ENCODE peak calls at places on chromosomes 7 and 10, in nine cellular contexts. T is choroid plexus epithelial cell, E is brain microvascular endothelial cell, I is stomach, O is right cardiac atrium, F is cardiac muscle cell, K is upper lobe of left lung, H is dorsolateral prefrontal cortex, Z is body of pancreas. A is an unnamed sample.

GRCh38 chr7:139775829-139776266 is 1.9 kb downstream of the HIPK2 start:
- DNase-seq in T (peak; percentile 93), E (peak; percentile 83), I (peak; percentile 80), O (peak; percentile 57), F (peak; percentile 78), K (peak; percentile 69), H (peak; percentile 66), Z (peak; percentile 73), A (peak; percentile 52)

GRCh38 chr7:7399707-7400106 is 136.0 kb downstream of the COL28A1 start:
- DNase-seq in T (peak; percentile 3), E (no peak), I (peak; percentile 49), O (no peak), F (no peak), K (peak; percentile 53), H (no peak), Z (no peak), A (no peak)

GRCh38 chr7:133815677-133816210 is 311.4 kb upstream of the LRGUK start:
- DNase-seq in T (peak; percentile 31), E (no peak), I (no peak), O (no peak), F (no peak), K (no peak), H (no peak), Z (no peak), A (no peak)

GRCh38 chr10:124708246-124708779 is 35.9 kb downstream of the FAM53B start:
- DNase-seq in T (peak; percentile 28), E (no peak), I (no peak), O (no peak), F (no peak), K (no peak), H (no peak), Z (no peak), A (no peak)

GRCh38 chr7:110407706-110408105 is 683.2 kb upstream of the LRRN3 start:
- DNase-seq in T (peak; percentile 27), E (no peak), I (no peak), O (no peak), F (no peak), K (no peak), H (no peak), Z (no peak), A (no peak)

GRCh38 chr7:37105119-37105518 is 343.5 kb downstream of the ELMO1 start:
- DNase-seq in T (no peak), E (no peak), I (no peak), O (no peak), F (no peak), K (no peak), H (no peak), Z (no peak), A (no peak)

GRCh38 chr7:36214608-36215016 is 61.6 kb downstream of the EEPD1 start:
- DNase-seq in T (no peak), E (no peak), I (no peak), O (peak; percentile 37), F (peak; percentile 30), K (no peak), H (no peak), Z (no peak), A (no peak)

GRCh38 chr10:102660891-102661613 is 16.8 kb downstream of the TRIM8 start:
- DNase-seq in T (peak; percentile 65), E (no peak), I (peak; percentile 81), O (peak; percentile 78), F (no peak), K (peak; percentile 63), H (peak; percentile 66), Z (peak; percentile 88), A (peak; percentile 56)

GRCh38 chr7:38070718-38071117 is 107.3 kb upstream of the STARD3NL start:
- DNase-seq in T (peak; percentile 45), E (peak; percentile 67), I (no peak), O (no peak), F (peak; percentile 59), K (no peak), H (no peak), Z (peak; percentile 40), A (no peak)

GRCh38 chr7:54904130-54904529 is 114.7 kb upstream of the EGFR start:
- DNase-seq in T (peak; percentile 89), E (peak; percentile 87), I (no peak), O (no peak), F (no peak), K (no peak), H (no peak), Z (no peak), A (no peak)

GRCh38 chr7:101162551-101163280 is 2.7 kb downstream of the VGF start:
- DNase-seq in T (peak; percentile 54), E (no peak), I (no peak), O (peak; percentile 54), F (peak; percentile 64), K (no peak), H (no peak), Z (peak; percentile 31), A (no peak)

GRCh38 chr7:26649388-26649787 is 215.0 kb downstream of the SKAP2 start:
- DNase-seq in T (no peak), E (no peak), I (no peak), O (no peak), F (no peak), K (no peak), H (no peak), Z (no peak), A (no peak)

GRCh38 chr7:148772297-148773089 is 73.8 kb downstream of the CUL1 start:
- DNase-seq in T (peak; percentile 90), E (peak; percentile 94), I (no peak), O (no peak), F (no peak), K (no peak), H (no peak), Z (no peak), A (no peak)

DNA sequence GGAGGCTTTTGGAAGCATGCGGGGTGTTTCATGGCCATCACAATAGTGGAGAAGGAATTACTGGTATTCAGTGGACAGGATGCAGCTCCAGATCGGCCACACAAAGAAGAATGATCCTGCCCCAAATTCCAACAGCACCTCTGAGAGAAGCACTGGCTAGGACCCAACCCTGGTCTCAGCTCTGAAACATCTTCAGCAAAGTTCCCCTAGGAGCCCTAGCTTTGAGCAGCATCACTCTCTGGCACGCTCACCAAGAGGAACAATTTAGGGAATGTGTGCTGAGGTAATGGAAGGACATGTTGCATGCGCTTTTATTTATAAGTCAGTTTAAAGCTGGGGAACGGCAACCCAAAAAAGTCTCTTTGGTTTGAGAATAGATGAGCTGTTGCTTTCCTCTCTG is 5.5 kb upstream of the OPN1SW start:
- DNase-seq in T (no peak), E (no peak), I (no peak), O (no peak), F (no peak), K (no peak), H (no peak), Z (no peak), A (no peak)
- H3K4me3 ChIP-seq in T (no peak overlapping the region), E (no peak overlapping the region), I (no peak overlapping the region), O (no peak overlapping the region), F (no peak overlapping the region), K (no peak overlapping the region), H (no peak overlapping the region), Z (no peak overlapping the region), A (no peak overlapping the region)

GRCh38 chr10:44185315-44185666 is 199.6 kb downstream of the CXCL12 start:
- DNase-seq in T (no peak), E (no peak), I (no peak), O (no peak), F (no peak), K (no peak), H (no peak), Z (no peak), A (no peak)
- H3K4me3 ChIP-seq in T (no peak overlapping the region), E (no peak overlapping the region), I (no peak overlapping the region), O (no peak overlapping the region), F (no peak overlapping the region), K (no peak overlapping the region), H (no peak overlapping the region), Z (no peak overlapping the region), A (no peak overlapping the region)

DNA sequence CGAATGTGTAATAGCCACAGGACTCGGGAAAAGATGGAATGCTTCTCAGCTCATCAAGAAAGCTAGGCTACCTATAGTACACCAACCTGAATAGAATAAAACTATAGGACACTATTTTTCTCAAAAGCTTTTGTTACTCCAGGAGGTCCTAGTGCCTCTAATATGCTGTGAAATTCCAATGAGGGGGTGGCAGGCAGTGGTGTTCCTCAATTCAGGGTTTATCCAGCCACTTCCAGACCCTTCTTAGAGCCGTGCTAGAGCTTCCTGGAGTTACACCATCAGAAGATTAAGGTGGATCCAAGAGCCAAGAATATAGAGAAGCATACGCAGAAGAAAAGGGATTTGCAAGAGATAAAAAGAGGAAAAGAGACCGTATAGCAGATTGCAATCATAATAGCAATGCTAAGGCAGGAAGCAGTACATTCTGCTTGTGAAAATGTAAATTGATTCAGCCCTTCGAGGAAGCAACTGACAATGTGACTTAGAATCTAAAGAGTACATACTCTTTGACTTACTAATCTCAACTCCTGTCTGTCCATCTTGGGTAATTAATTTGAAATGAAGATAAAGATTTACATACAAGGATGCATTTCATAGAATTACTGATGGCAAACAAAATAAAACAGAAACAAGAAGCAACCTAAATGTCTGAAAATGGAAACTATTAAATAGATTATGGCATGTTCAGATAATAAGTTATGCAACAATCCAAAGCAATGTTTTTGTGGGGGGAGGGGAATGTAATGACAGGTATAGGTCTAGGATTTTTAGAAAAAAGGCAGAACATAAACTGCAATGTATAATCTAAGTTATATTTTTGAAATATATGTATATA is 2.1 kb downstream of the ST8SIA6 start:
- DNase-seq in T (no peak), E (no peak), I (no peak), O (no peak), F (no peak), K (no peak), H (no peak), Z (no peak), A (no peak)
- H3K4me3 ChIP-seq in T (no peak overlapping the region), E (no peak overlapping the region), I (no peak overlapping the region), O (peak overlapping the region; percentile 87), F (no peak overlapping the region), K (peak overlapping the region; percentile 60), H (no peak overlapping the region), Z (no peak overlapping the region), A (no peak overlapping the region)

GRCh38 chr10:114012650-114013049 is 31.0 kb upstream of the ADRB1 start:
- DNase-seq in T (no peak), E (no peak), I (no peak), O (no peak), F (no peak), K (no peak), H (no peak), Z (no peak), A (no peak)

GRCh38 chr10:114015708-114016107 is 28.0 kb upstream of the ADRB1 start:
- DNase-seq in T (no peak), E (no peak), I (no peak), O (no peak), F (no peak), K (no peak), H (no peak), Z (no peak), A (no peak)

GRCh38 chr10:114009281-114009996 is 34.2 kb upstream of the ADRB1 start:
- DNase-seq in T (no peak), E (no peak), I (no peak), O (no peak), F (no peak), K (no peak), H (no peak), Z (no peak), A (no peak)

DNA sequence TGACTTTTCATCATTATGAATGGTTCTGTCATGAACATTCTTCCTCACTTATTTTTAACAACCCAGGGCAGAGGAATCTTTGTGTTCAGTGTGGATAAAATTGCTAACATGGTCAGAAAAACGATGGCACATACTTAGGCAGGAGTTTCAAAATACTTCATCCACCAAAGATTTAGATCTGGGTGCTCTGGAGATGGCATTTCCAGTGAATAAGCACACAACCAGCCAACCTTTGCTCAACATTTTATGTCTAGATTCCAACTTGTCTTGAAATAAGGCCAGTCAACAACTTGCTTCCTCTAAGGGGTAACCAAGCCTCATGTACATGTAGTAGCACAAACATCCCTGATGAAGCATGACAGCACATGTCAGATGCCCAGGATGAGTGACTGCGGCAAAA is 33.4 kb upstream of the ADRB1 start:
- DNase-seq in T (no peak), E (no peak), I (no peak), O (no peak), F (no peak), K (no peak), H (no peak), Z (no peak), A (no peak)
- H3K4me3 ChIP-seq in T (no peak overlapping the region), E (no peak overlapping the region), I (no peak overlapping the region), O (no peak overlapping the region), F (no peak overlapping the region), K (no peak overlapping the region), H (no peak overlapping the region), Z (no peak overlapping the region), A (no peak overlapping the region)